ENCODE peak calls at places on chromosomes 4 and X, in four cellular contexts. Y, I, J and K are unnamed samples.

GRCh38 chrX:111098874-111099273 is 2.9 kb downstream of the PAK3 start:
- DNase-seq in I (no peak), Y (peak), J (no peak), K (no peak)

GRCh38 chr4:156291317-156291716 is 337.7 kb upstream of the CTSO start:
- DNase-seq in I (peak), Y (no peak), J (no peak), K (no peak)

GRCh38 chrX:20320461-20321159 is 53.9 kb upstream of the RPS6KA3 start:
- DNase-seq in J (no peak), Y (no peak), I (no peak), K (no peak)

GRCh38 chr4:49032440-49033161 is 46.5 kb downstream of the CWH43 start:
- DNase-seq in Y (no peak), I (peak), J (no peak), K (no peak)

GRCh38 chrX:2423293-2423692 is 77.5 kb downstream of the DHRSX start:
- DNase-seq in Y (no peak), J (no peak), I (no peak), K (no peak)

GRCh38 chr4:1195894-1196401 is 23.6 kb upstream of the SPON2 start:
- DNase-seq in I (no peak), Y (no peak), J (no peak), K (no peak)

GRCh38 chrX:104833401-104833800 is 267.4 kb downstream of the IL1RAPL2 start:
- DNase-seq in I (no peak), Y (no peak), J (no peak), K (no peak)

GRCh38 chr4:168502886-168503285 is 6.0 kb downstream of the PALLD start:
- DNase-seq in I (no peak), J (no peak), Y (no peak), K (no peak)

GRCh38 chrX:69618803-69619202 is 2.9 kb downstream of the EDA start:
- DNase-seq in J (no peak), Y (peak), I (peak), K (no peak)

GRCh38 chr4:110055014-110055768 is 142.5 kb downstream of the EGF start:
- DNase-seq in I (peak), Y (no peak), J (no peak), K (no peak)

GRCh38 chr4:85149656-85150055 is 183.2 kb upstream of the WDFY3 start:
- DNase-seq in I (peak), Y (no peak), J (no peak), K (no peak)

GRCh38 chrX:107565005-107565404 is 63.3 kb upstream of the PRPS1 start:
- DNase-seq in Y (no peak), J (no peak), I (no peak), K (no peak)

GRCh38 chr4:180380733-180381132 is 1862.5 kb upstream of the TENM3 start:
- DNase-seq in Y (no peak), J (peak), I (peak), K (no peak)

GRCh38 chrX:76420237-76420636 is 7.3 kb upstream of the MAGEE1 start:
- DNase-seq in Y (no peak), J (no peak), I (no peak), K (no peak)

GRCh38 chr4:54228064-54228527 is 997 bp upstream of the PDGFRA start:
- DNase-seq in J (peak), I (peak), Y (peak), K (no peak)

GRCh38 chr4:823093-823760 is 2.7 kb downstream of the CPLX1 start:
- DNase-seq in I (no peak), J (no peak), Y (no peak), K (no peak)

GRCh38 chrX:153019166-153019565 is 25.2 kb upstream of the PNMA5 start:
- DNase-seq in Y (no peak), I (no peak), J (no peak), K (no peak)

GRCh38 chrX:150813922-150814321 is 84.5 kb downstream of the CD99L2 start:
- DNase-seq in J (no peak), Y (no peak), I (peak), K (no peak)

GRCh38 chr4:183797041-183797444 is 108.1 kb upstream of the STOX2 start:
- DNase-seq in J (no peak), Y (peak), I (no peak), K (no peak)

GRCh38 chrX:147570483-147570882 is 341.2 kb upstream of the FMR1 start:
- DNase-seq in J (no peak), I (no peak), Y (no peak), K (no peak)

GRCh38 chrX:31603411-31604120 is 531.7 kb upstream of the FTHL17 start:
- DNase-seq in Y (no peak), I (peak), J (no peak), K (no peak)

GRCh38 chrX:51144828-51145442 is 187.7 kb upstream of the NUDT10 start:
- DNase-seq in Y (no peak), J (no peak), I (peak), K (no peak)

GRCh38 chr4:152328595-152328994 is 207.3 kb downstream of the FBXW7 start:
- DNase-seq in Y (no peak), I (peak), J (no peak), K (no peak)

GRCh38 chrX:48496660-48497059 is 12.1 kb upstream of the PORCN start:
- DNase-seq in I (no peak), Y (no peak), J (no peak), K (no peak)

GRCh38 chr4:142336251-142336934 is 509.7 kb downstream of the INPP4B start:
- DNase-seq in I (no peak), Y (no peak), J (no peak), K (no peak)

GRCh38 chr4:77399831-77400230 is 205.8 kb upstream of the CXCL13 start:
- DNase-seq in I (no peak), J (no peak), Y (no peak), K (no peak)

GRCh38 chrX:57119416-57119815 is 1.9 kb downstream of the SPIN2B start:
- DNase-seq in Y (no peak), J (no peak), I (no peak), K (no peak)

GRCh38 chrX:135549519-135549918 is 29.1 kb downstream of the INTS6L start:
- DNase-seq in I (no peak), Y (no peak), J (no peak), K (no peak)

GRCh38 chr4:110977554-110977953 is 354.7 kb upstream of the PITX2 start:
- DNase-seq in J (no peak), Y (no peak), I (no peak), K (no peak)

GRCh38 chr4:175813841-175814240 is 1.8 kb upstream of the GPM6A start:
- DNase-seq in Y (no peak), I (no peak), J (no peak), K (no peak)

GRCh38 chr4:149291463-149291862 is 524.2 kb downstream of the IQCM start:
- DNase-seq in J (no peak), Y (no peak), I (no peak), K (peak)

GRCh38 chrX:63686878-63687714 is 97.9 kb downstream of the ARHGEF9 start:
- DNase-seq in I (peak), J (peak), Y (no peak), K (peak)

GRCh38 chr4:121760205-121760604 is 4.8 kb downstream of the SMIM43 start:
- DNase-seq in J (no peak), Y (no peak), I (no peak), K (no peak)

GRCh38 chr4:89558147-89558546 is 250.5 kb upstream of the GPRIN3 start:
- DNase-seq in I (peak), J (no peak), Y (no peak), K (no peak)

GRCh38 chrX:42093756-42094155 is 170.4 kb upstream of the CASK start:
- DNase-seq in I (peak), Y (no peak), J (no peak), K (no peak)